ENCODE peak calls at places on chromosomes 1 and 21, in five cellular contexts. E, S, A, Z and O are unnamed samples.

GRCh38 chr1:106225406-106225805 is 831.1 kb upstream of the PRMT6 start:
- DNase-seq in E (no peak), Z (no peak), A (no peak), S (no peak), O (no peak)

GRCh38 chr1:47785561-47786271 is 211.5 kb downstream of the TRABD2B start:
- DNase-seq in S (no peak), Z (peak; percentile 12), E (peak; percentile 13), A (no peak), O (peak; percentile 53)

GRCh38 chr1:162357681-162358266 is 18.9 kb downstream of the SPATA46 start:
- DNase-seq in S (no peak), Z (peak; percentile 51), E (peak; percentile 71), A (no peak), O (no peak)

GRCh38 chr1:241695454-241696171 is 43.5 kb downstream of the WDR64 start:
- DNase-seq in A (no peak), S (no peak), E (no peak), Z (no peak), O (no peak)

GRCh38 chr1:100721502-100722205 is 2.1 kb downstream of the VCAM1 start:
- DNase-seq in A (no peak), E (peak; percentile 92), Z (no peak), S (no peak), O (peak; percentile 54)

GRCh38 chr1:154607084-154607747 is 770 bp downstream of the ADAR start:
- DNase-seq in A (peak; percentile 51), Z (no peak), E (peak; percentile 52), S (peak; percentile 79), O (peak; percentile 61)

GRCh38 chr1:151993084-151993733 is 450 bp downstream of the S100A10 start:
- DNase-seq in A (peak; percentile 69), Z (no peak), S (peak; percentile 83), E (peak; percentile 29), O (peak; percentile 51)

GRCh38 chr1:211511947-211512346 is 20.0 kb upstream of the RD3 start:
- DNase-seq in Z (no peak), A (no peak), S (no peak), E (peak; percentile 38), O (no peak)

GRCh38 chr1:233714631-233715217 is 100.8 kb downstream of the KCNK1 start:
- DNase-seq in Z (no peak), A (no peak), S (no peak), E (no peak), O (no peak)

GRCh38 chr1:178575611-178576331 is 62.9 kb downstream of the TEX35 start:
- DNase-seq in A (no peak), Z (no peak), S (no peak), E (no peak), O (no peak)

GRCh38 chr1:167221804-167222610 is 1.3 kb downstream of the POU2F1 start:
- DNase-seq in Z (peak; percentile 56), A (peak; percentile 77), S (peak; percentile 93), E (peak; percentile 80), O (peak; percentile 45)

GRCh38 chr1:50701706-50702317 is 258.3 kb downstream of the FAF1 start:
- DNase-seq in S (no peak), Z (no peak), E (no peak), A (no peak), O (no peak)

GRCh38 chr1:62687421-62687902 is 724 bp downstream of the DOCK7 start:
- DNase-seq in Z (peak; percentile 54), A (peak; percentile 23), E (peak; percentile 47), S (no peak), O (peak; percentile 75)

GRCh38 chr21:37297364-37297763 is 30.2 kb upstream of the VPS26C start:
- DNase-seq in E (no peak), Z (no peak), A (no peak), S (no peak), O (no peak)

GRCh38 chr1:172347416-172347815 is 73.1 kb upstream of the C1orf105 start:
- DNase-seq in S (no peak), A (no peak), Z (no peak), E (no peak), O (no peak)

GRCh38 chr1:53332833-53333232 is 5.0 kb upstream of the LRP8 start:
- DNase-seq in E (no peak), A (no peak), Z (no peak), S (peak; percentile 41), O (no peak)

GRCh38 chr1:206895837-206896242 is 1.4 kb upstream of the IL24 start:
- DNase-seq in E (peak; percentile 69), Z (no peak), A (no peak), S (no peak), O (no peak)

GRCh38 chr1:30087465-30087864 is 635.9 kb downstream of the MATN1 start:
- DNase-seq in S (no peak), Z (no peak), E (no peak), A (no peak), O (no peak)

GRCh38 chr1:222043444-222044292 is 301.8 kb upstream of the DUSP10 start:
- DNase-seq in A (no peak), E (peak; percentile 94), S (no peak), Z (no peak), O (no peak)

GRCh38 chr1:10402729-10403274 is 3.9 kb downstream of the PGD start:
- DNase-seq in E (no peak), S (no peak), Z (no peak), A (no peak), O (no peak)

GRCh38 chr1:30272288-30273020 is 450.9 kb downstream of the MATN1 start:
- DNase-seq in Z (no peak), A (no peak), E (no peak), S (peak; percentile 24), O (no peak)

GRCh38 chr21:29347274-29347681 is 48.6 kb downstream of the BACH1 start:
- DNase-seq in S (no peak), E (no peak), Z (no peak), A (no peak), O (no peak)

GRCh38 chr21:29718081-29718815 is 221.5 kb downstream of the GRIK1 start:
- DNase-seq in Z (no peak), S (no peak), E (peak; percentile 4), A (no peak), O (no peak)

DNA sequence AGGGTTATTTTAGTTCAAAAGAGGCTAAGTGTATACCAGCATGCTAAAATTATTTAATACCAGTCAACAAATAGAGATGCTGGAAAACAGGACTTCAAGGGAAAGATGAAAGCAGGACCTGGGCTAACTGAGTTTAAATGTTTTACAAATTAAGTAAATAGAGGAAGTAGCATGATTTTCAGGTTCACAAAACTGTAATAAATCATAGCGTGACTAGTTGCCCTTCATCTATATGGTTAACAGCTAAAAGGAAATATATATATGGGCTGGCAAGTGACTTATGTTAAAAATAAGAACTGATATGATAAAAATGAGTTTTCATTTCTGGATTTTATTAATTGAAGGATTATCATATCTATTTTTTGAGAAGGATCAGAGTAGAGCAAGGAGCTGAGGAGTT is 25.6 kb downstream of the DPYD start:
- DNase-seq in E (no peak), A (no peak), Z (no peak), S (no peak), O (no peak)
- H3K9me3 ChIP-seq in E (no peaks in the 10 kb centered on the region), A (peaks cover 15% of the 10 kb centered on the region), Z (peaks cover 22% of the 10 kb centered on the region), S (peaks cover 31% of the 10 kb centered on the region), O (no peaks in the 10 kb centered on the region)

GRCh38 chr1:157562515-157562914 is 10.2 kb upstream of the FCRL5 start:
- DNase-seq in Z (no peak), E (no peak), A (no peak), S (no peak), O (no peak)
- H3K4me3 ChIP-seq in Z (no peak overlapping the region), E (no peak overlapping the region), A (no peak overlapping the region), S (no peak overlapping the region), O (no peak overlapping the region)

DNA sequence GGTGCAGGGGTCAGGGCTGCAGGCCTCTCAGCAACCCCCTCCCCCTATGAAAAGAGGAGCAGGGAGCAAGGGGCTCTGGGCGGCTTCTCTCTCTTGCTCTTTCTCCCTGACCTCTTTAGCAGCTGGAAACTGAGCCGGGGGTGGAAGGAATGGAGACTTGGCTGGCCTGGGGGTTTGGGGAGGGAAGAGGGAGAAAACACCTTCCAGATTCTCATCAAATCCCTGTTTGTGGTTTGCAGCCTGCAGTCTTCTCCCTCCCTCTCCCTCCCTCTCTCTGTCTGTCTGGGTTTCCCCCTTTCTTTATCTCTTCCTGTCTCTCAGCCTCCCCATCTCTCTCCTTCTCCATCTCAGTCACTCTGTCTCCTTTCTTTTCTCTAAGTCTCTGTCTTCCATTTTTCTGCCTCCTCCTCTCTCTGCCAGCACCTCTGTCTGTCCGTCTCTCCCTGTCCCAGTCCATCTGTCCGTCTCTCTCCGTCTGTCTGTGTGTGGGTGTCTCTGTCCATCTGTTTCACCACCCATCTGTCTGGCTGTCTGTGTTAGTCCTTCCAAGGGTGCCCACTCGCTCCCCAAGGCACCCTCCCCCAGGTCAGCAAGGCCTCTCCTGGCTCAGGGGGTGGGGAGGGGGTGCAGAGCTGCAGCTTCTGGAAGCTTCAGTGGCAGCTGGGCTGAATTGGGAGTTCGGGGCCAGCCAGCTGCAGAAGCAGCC is 6.3 kb downstream of the AHDC1 start:
- DNase-seq in Z (no peak), S (no peak), A (no peak), E (peak; percentile 46), O (peak; percentile 47)
- H3K4me1 ChIP-seq in Z (peaks cover 81% of the 10 kb centered on the region), S (peaks cover 100% of the 10 kb centered on the region), A (peaks cover 47% of the 10 kb centered on the region), E (peaks cover 85% of the 10 kb centered on the region), O (peaks cover 44% of the 10 kb centered on the region)

GRCh38 chr1:2826736-2827292 is 25.3 kb upstream of the TTC34 start:
- DNase-seq in E (no peak), A (no peak), S (no peak), Z (no peak), O (peak; percentile 26)

GRCh38 chr1:2823921-2824660 is 22.6 kb upstream of the TTC34 start:
- DNase-seq in E (no peak), A (no peak), Z (no peak), S (no peak), O (peak; percentile 28)

GRCh38 chr1:2824999-2825398 is 23.5 kb upstream of the TTC34 start:
- DNase-seq in A (no peak), E (no peak), S (no peak), Z (no peak), O (peak; percentile 21)

GRCh38 chr1:2826316-2826715 is 24.8 kb upstream of the TTC34 start:
- DNase-seq in E (no peak), S (no peak), Z (no peak), A (no peak), O (peak; percentile 7)

DNA sequence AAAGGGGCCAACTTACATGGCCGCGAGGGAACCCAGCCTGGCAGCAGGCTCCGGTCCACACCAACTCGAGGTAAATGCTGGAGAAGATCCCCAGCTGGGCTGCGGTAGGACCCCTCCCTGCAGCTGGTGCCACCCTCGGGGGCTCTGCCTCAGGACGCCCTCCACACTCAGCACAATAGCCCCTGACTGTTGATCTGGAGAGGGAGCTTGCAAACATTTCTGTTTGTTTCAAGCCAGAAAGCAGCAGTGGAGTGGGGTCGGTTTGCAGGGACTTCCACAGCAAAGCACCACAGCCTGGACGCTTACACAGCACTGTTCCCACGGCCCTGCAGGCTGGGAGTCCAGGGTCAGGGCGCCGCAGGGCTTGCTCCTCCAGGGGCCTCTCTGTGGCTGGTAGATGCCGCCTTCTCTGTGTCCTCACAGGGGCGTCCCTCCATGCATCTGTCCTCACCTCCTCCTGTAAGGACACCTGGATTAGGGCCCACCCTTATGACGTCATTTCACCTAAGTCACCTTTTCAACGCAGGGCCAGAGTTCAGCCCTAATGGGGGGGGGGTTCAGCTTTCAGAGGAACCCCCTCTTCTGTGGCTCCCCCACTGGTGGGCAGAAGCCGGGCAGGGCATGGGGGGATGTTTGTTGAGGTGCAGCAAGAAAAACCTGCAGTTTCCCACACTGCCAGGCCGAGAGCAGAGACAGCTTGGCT is 24.1 kb upstream of the TTC34 start:
- DNase-seq in E (no peak), S (no peak), Z (no peak), A (no peak), O (no peak)
- H3K9me3 ChIP-seq in E (no peaks in the 10 kb centered on the region), S (peaks cover 21% of the 10 kb centered on the region), Z (no peaks in the 10 kb centered on the region), A (peaks cover 8% of the 10 kb centered on the region), O (no peaks in the 10 kb centered on the region)